ENCODE peak calls at places on chromosome 7, in ten cellular contexts. One of them, this sample, is unnamed.
A peak's percentile ranks its signal among the peaks of the same experiment; 100 is the strongest.

GRCh38 chr7:115221484-115221883 is 299.6 kb downstream of the MDFIC start:
- DNase-seq in A549: no peak
- DNase-seq in spleen: no peak
- DNase-seq in H1: no peak
- DNase-seq in heart left ventricle: no peak
- DNase-seq in right lobe of liver: no peak
- DNase-seq in uterus: no peak
- DNase-seq in K562: no peak
- DNase-seq in sigmoid colon: no peak
- DNase-seq in breast epithelium: no peak
- DNase-seq in this sample: no peak

GRCh38 chr7:36400023-36400422 is 10.4 kb downstream of the ANLN start:
- DNase-seq in breast epithelium: no peak
- DNase-seq in spleen: no peak
- DNase-seq in A549: no peak
- DNase-seq in H1: no peak
- DNase-seq in sigmoid colon: no peak
- DNase-seq in right lobe of liver: no peak
- DNase-seq in uterus: no peak
- DNase-seq in heart left ventricle: no peak
- DNase-seq in K562: no peak
- DNase-seq in this sample: no peak

GRCh38 chr7:24827027-24827426 is 69.8 kb upstream of the GSDME start:
- DNase-seq in spleen: no peak
- DNase-seq in K562: no peak
- DNase-seq in heart left ventricle: no peak
- DNase-seq in right lobe of liver: no peak
- DNase-seq in A549: no peak
- DNase-seq in H1: no peak
- DNase-seq in uterus: no peak
- DNase-seq in sigmoid colon: no peak
- DNase-seq in breast epithelium: no peak
- DNase-seq in this sample: no peak

GRCh38 chr7:91196058-91196457 is 68.2 kb upstream of the FZD1 start:
- DNase-seq in spleen: no peak
- DNase-seq in heart left ventricle: no peak
- DNase-seq in breast epithelium: no peak
- DNase-seq in sigmoid colon: no peak
- DNase-seq in H1: no peak
- DNase-seq in right lobe of liver: no peak
- DNase-seq in uterus: no peak
- DNase-seq in A549: no peak
- DNase-seq in K562: no peak
- DNase-seq in this sample: no peak

GRCh38 chr7:87218941-87219544 is 489 bp downstream of the TMEM243 start:
- DNase-seq in A549: peak; percentile 42
- DNase-seq in breast epithelium: no peak
- DNase-seq in H1: no peak
- DNase-seq in K562: peak; percentile 45
- DNase-seq in sigmoid colon: peak; percentile 85
- DNase-seq in spleen: peak; percentile 89
- DNase-seq in right lobe of liver: peak; percentile 60
- DNase-seq in heart left ventricle: peak; percentile 70
- DNase-seq in uterus: peak; percentile 57
- DNase-seq in this sample: peak; percentile 57

GRCh38 chr7:76231583-76231982 is 29.9 kb downstream of the SRRM3 start:
- DNase-seq in A549: no peak
- DNase-seq in heart left ventricle: no peak
- DNase-seq in K562: peak; percentile 11
- DNase-seq in breast epithelium: no peak
- DNase-seq in H1: no peak
- DNase-seq in spleen: no peak
- DNase-seq in right lobe of liver: no peak
- DNase-seq in uterus: no peak
- DNase-seq in sigmoid colon: no peak
- DNase-seq in this sample: no peak

GRCh38 chr7:94449151-94449725 is 54.5 kb downstream of the COL1A2 start:
- DNase-seq in spleen: no peak
- DNase-seq in breast epithelium: no peak
- DNase-seq in K562: peak; percentile 34
- DNase-seq in heart left ventricle: no peak
- DNase-seq in uterus: no peak
- DNase-seq in H1: no peak
- DNase-seq in A549: peak; percentile 28
- DNase-seq in sigmoid colon: no peak
- DNase-seq in right lobe of liver: no peak
- DNase-seq in this sample: no peak

GRCh38 chr7:101093907-101094306 is 8.6 kb downstream of the TRIM56 start:
- DNase-seq in sigmoid colon: no peak
- DNase-seq in spleen: no peak
- DNase-seq in A549: no peak
- DNase-seq in H1: no peak
- DNase-seq in breast epithelium: no peak
- DNase-seq in right lobe of liver: no peak
- DNase-seq in K562: no peak
- DNase-seq in uterus: no peak
- DNase-seq in heart left ventricle: no peak
- DNase-seq in this sample: no peak

GRCh38 chr7:139737221-139738100 is 40.3 kb downstream of the HIPK2 start:
- DNase-seq in heart left ventricle: no peak
- DNase-seq in breast epithelium: no peak
- DNase-seq in uterus: no peak
- DNase-seq in H1: no peak
- DNase-seq in sigmoid colon: no peak
- DNase-seq in A549: no peak
- DNase-seq in right lobe of liver: no peak
- DNase-seq in spleen: no peak
- DNase-seq in K562: no peak
- DNase-seq in this sample: no peak

GRCh38 chr7:102925962-102926825 is 13.4 kb downstream of the LRRC17 start:
- DNase-seq in H1: no peak
- DNase-seq in heart left ventricle: no peak
- DNase-seq in spleen: no peak
- DNase-seq in uterus: no peak
- DNase-seq in A549: no peak
- DNase-seq in sigmoid colon: no peak
- DNase-seq in right lobe of liver: no peak
- DNase-seq in breast epithelium: no peak
- DNase-seq in K562: peak; percentile 35
- DNase-seq in this sample: no peak

GRCh38 chr7:159057647-159058046 is 87.0 kb downstream of the VIPR2 start:
- DNase-seq in uterus: no peak
- DNase-seq in H1: no peak
- DNase-seq in A549: no peak
- DNase-seq in heart left ventricle: no peak
- DNase-seq in right lobe of liver: peak; percentile 15
- DNase-seq in spleen: no peak
- DNase-seq in breast epithelium: no peak
- DNase-seq in K562: no peak
- DNase-seq in sigmoid colon: no peak
- DNase-seq in this sample: no peak

GRCh38 chr7:36276428-36277246 is 113.0 kb upstream of the ANLN start:
- DNase-seq in H1: no peak
- DNase-seq in A549: no peak
- DNase-seq in right lobe of liver: peak; percentile 25
- DNase-seq in sigmoid colon: peak; percentile 22
- DNase-seq in spleen: no peak
- DNase-seq in K562: no peak
- DNase-seq in uterus: no peak
- DNase-seq in heart left ventricle: no peak
- DNase-seq in breast epithelium: no peak
- DNase-seq in this sample: no peak

GRCh38 chr7:50838675-50839377 is 56.1 kb upstream of the GRB10 start:
- DNase-seq in H1: no peak
- DNase-seq in heart left ventricle: peak; percentile 54
- DNase-seq in uterus: no peak
- DNase-seq in A549: no peak
- DNase-seq in spleen: no peak
- DNase-seq in breast epithelium: no peak
- DNase-seq in right lobe of liver: no peak
- DNase-seq in K562: no peak
- DNase-seq in sigmoid colon: no peak
- DNase-seq in this sample: peak; percentile 33

GRCh38 chr7:127907110-127907509 is 124.1 kb downstream of the LRRC4 start:
- DNase-seq in uterus: no peak
- DNase-seq in right lobe of liver: no peak
- DNase-seq in H1: no peak
- DNase-seq in sigmoid colon: no peak
- DNase-seq in heart left ventricle: no peak
- DNase-seq in breast epithelium: no peak
- DNase-seq in spleen: no peak
- DNase-seq in K562: no peak
- DNase-seq in A549: no peak
- DNase-seq in this sample: no peak

GRCh38 chr7:43341132-43341531 is 228.7 kb downstream of the HECW1 start:
- DNase-seq in spleen: no peak
- DNase-seq in sigmoid colon: no peak
- DNase-seq in right lobe of liver: no peak
- DNase-seq in A549: no peak
- DNase-seq in heart left ventricle: no peak
- DNase-seq in H1: no peak
- DNase-seq in uterus: no peak
- DNase-seq in K562: no peak
- DNase-seq in breast epithelium: no peak
- DNase-seq in this sample: no peak

GRCh38 chr7:106599343-106599698 is 61.6 kb downstream of the CCDC71L start:
- DNase-seq in heart left ventricle: no peak
- DNase-seq in A549: no peak
- DNase-seq in K562: no peak
- DNase-seq in breast epithelium: no peak
- DNase-seq in right lobe of liver: no peak
- DNase-seq in sigmoid colon: no peak
- DNase-seq in uterus: no peak
- DNase-seq in spleen: no peak
- DNase-seq in H1: no peak
- DNase-seq in this sample: no peak

GRCh38 chr7:69911337-69911736 is 313.1 kb downstream of the AUTS2 start:
- DNase-seq in A549: no peak
- DNase-seq in breast epithelium: no peak
- DNase-seq in K562: no peak
- DNase-seq in spleen: no peak
- DNase-seq in uterus: no peak
- DNase-seq in H1: no peak
- DNase-seq in right lobe of liver: no peak
- DNase-seq in sigmoid colon: no peak
- DNase-seq in heart left ventricle: no peak
- DNase-seq in this sample: no peak

GRCh38 chr7:2524808-2525140 is 5.2 kb downstream of the LFNG start:
- DNase-seq in heart left ventricle: no peak
- DNase-seq in breast epithelium: no peak
- DNase-seq in sigmoid colon: no peak
- DNase-seq in K562: no peak
- DNase-seq in uterus: no peak
- DNase-seq in spleen: no peak
- DNase-seq in H1: peak; percentile 90
- DNase-seq in right lobe of liver: no peak
- DNase-seq in A549: no peak
- DNase-seq in this sample: no peak
- H3K4me1 ChIP-seq in heart left ventricle: peaks cover 25% of the 10 kb centered on the region
- H3K4me1 ChIP-seq in breast epithelium: peaks cover 43% of the 10 kb centered on the region
- H3K4me1 ChIP-seq in sigmoid colon: peaks cover 66% of the 10 kb centered on the region
- H3K4me1 ChIP-seq in K562: peaks cover 92% of the 10 kb centered on the region
- H3K4me1 ChIP-seq in uterus: no peaks in the 10 kb centered on the region
- H3K4me1 ChIP-seq in spleen: peaks cover 89% of the 10 kb centered on the region
- H3K4me1 ChIP-seq in H1: peaks cover 38% of the 10 kb centered on the region
- H3K4me1 ChIP-seq in right lobe of liver: no peaks in the 10 kb centered on the region
- H3K4me1 ChIP-seq in A549: peaks cover 95% of the 10 kb centered on the region
- H3K4me1 ChIP-seq in this sample: no peaks in the 10 kb centered on the region

DNA sequence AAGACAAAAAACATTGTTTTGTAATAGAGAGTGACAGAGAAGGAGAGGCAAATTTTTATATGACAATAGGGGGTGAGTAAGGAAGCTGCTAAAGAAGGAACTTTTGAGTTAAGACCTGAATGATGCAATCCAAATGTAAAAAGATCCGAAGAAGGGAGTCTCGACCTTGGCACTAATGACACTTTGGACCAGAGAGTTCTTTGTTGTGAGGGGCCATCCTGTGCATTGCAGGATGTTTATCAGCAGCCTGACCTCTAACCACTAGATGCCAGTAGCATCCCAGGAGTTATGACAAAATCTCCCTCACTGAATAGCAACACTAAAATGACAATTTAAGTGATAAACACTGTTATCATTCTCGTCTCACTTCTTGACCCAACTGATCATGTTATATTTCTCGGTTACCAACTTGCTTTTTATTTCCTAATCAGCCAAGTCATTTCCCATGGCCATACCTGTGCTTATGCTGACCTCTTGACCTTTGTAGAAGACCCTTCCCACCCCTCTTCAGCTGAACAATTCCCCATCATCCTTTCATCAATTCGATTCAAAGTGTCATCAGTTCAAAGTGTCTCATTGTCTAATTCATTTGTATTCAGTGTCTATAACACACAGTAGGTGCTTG is 30.0 kb downstream of the DGKI start:
- DNase-seq in H1: no peak
- DNase-seq in breast epithelium: no peak
- DNase-seq in sigmoid colon: no peak
- DNase-seq in spleen: no peak
- DNase-seq in A549: no peak
- DNase-seq in K562: no peak
- DNase-seq in right lobe of liver: no peak
- DNase-seq in uterus: no peak
- DNase-seq in heart left ventricle: no peak
- DNase-seq in this sample: no peak
- TF ChIP-seq CTCF in H1: peak; percentile 80
- TF ChIP-seq CTCF in breast epithelium: no peak
- TF ChIP-seq CTCF in sigmoid colon: no peak
- TF ChIP-seq CTCF in spleen: no peak
- TF ChIP-seq CTCF in A549: peak; percentile 26
- TF ChIP-seq CTCF in K562: peak; percentile 38
- TF ChIP-seq CTCF in right lobe of liver: peak; percentile 36
- TF ChIP-seq CTCF in uterus: no peak
- TF ChIP-seq CTCF in heart left ventricle: no peak
- TF ChIP-seq CTCF in this sample: no peak

GRCh38 chr7:74501298-74501697 is 47.6 kb downstream of the GTF2IRD1 start:
- DNase-seq in K562: no peak
- DNase-seq in spleen: no peak
- DNase-seq in sigmoid colon: peak; percentile 87
- DNase-seq in A549: no peak
- DNase-seq in heart left ventricle: peak; percentile 81
- DNase-seq in H1: no peak
- DNase-seq in breast epithelium: peak; percentile 90
- DNase-seq in uterus: no peak
- DNase-seq in right lobe of liver: peak; percentile 91
- DNase-seq in this sample: no peak
- TF ChIP-seq POLR2A in K562: no peak
- TF ChIP-seq POLR2A in spleen: no peak
- TF ChIP-seq POLR2A in sigmoid colon: no peak
- TF ChIP-seq POLR2A in A549: no peak
- TF ChIP-seq POLR2A in heart left ventricle: no peak
- TF ChIP-seq POLR2A in H1: no peak
- TF ChIP-seq POLR2A in breast epithelium: no peak
- TF ChIP-seq POLR2A in uterus: no peak
- TF ChIP-seq POLR2A in right lobe of liver: no peak
- TF ChIP-seq POLR2A in this sample: no peak

DNA sequence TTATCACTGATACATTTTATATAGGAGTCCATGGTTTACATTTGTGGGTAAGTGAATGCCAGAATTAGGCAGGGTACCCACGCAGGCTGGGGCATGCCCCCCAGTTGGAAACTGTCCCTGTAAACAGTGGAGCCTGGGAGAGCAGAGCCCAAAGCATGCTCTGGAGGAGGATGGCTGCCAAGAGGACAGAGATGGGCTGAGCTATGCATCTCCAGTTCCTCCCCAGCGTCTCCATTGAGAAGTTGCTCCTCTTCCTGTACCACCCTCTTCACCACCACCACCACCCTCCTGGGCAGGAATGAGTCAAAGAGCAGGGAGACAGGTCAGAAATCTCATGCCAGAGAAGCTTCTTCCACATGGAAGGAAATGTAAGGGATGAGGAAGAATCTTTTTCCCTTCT is 67.7 kb upstream of the KMT2E start:
- DNase-seq in spleen: no peak
- DNase-seq in right lobe of liver: no peak
- DNase-seq in uterus: no peak
- DNase-seq in sigmoid colon: no peak
- DNase-seq in heart left ventricle: no peak
- DNase-seq in H1: no peak
- DNase-seq in breast epithelium: no peak
- DNase-seq in A549: no peak
- DNase-seq in K562: no peak
- DNase-seq in this sample: no peak
- H3K4me1 ChIP-seq in spleen: peaks cover 35% of the 10 kb centered on the region
- H3K4me1 ChIP-seq in right lobe of liver: no peaks in the 10 kb centered on the region
- H3K4me1 ChIP-seq in uterus: no peaks in the 10 kb centered on the region
- H3K4me1 ChIP-seq in sigmoid colon: peaks cover 9% of the 10 kb centered on the region
- H3K4me1 ChIP-seq in heart left ventricle: peaks cover 23% of the 10 kb centered on the region
- H3K4me1 ChIP-seq in H1: peaks cover 2% of the 10 kb centered on the region
- H3K4me1 ChIP-seq in breast epithelium: no peaks in the 10 kb centered on the region
- H3K4me1 ChIP-seq in A549: peaks cover 22% of the 10 kb centered on the region
- H3K4me1 ChIP-seq in K562: peaks cover 16% of the 10 kb centered on the region
- H3K4me1 ChIP-seq in this sample: peaks cover 40% of the 10 kb centered on the region